ENCODE peak calls at places on chromosomes 5 and 9, in five cellular contexts. I is A172, G is NCI-H774, B is WERI-Rb-1, C is Calu3. J is an unnamed sample.

GRCh38 chr9:78210841-78211301 is 25.0 kb upstream of the CEP78 start:
- DNase-seq in G (no peak), C (no peak), I (no peak), B (no peak), J (no peak)

GRCh38 chr9:108709126-108709525 is 146.7 kb downstream of the ACTL7B start:
- DNase-seq in I (no peak), G (no peak), B (peak; percentile 67), C (no peak), J (no peak)

GRCh38 chr9:109826554-109826953 is 46.6 kb downstream of the PALM2AKAP2 start:
- DNase-seq in B (no peak), C (no peak), G (no peak), I (no peak), J (no peak)

GRCh38 chr5:18067615-18068014 is 433.4 kb downstream of the TAF11L14 start:
- DNase-seq in G (no peak), I (no peak), C (no peak), B (no peak), J (no peak)

GRCh38 chr9:133711428-133712220 is 26.5 kb downstream of the SARDH start:
- DNase-seq in B (peak; percentile 11), C (peak; percentile 34), I (peak; percentile 97), G (no peak), J (no peak)

GRCh38 chr5:35789732-35790461 is 66.8 kb upstream of the IL7R start:
- DNase-seq in G (no peak), B (no peak), C (no peak), I (no peak), J (peak; percentile 27)

GRCh38 chr5:180099733-180100611 is 28.4 kb upstream of the RNF130 start:
- DNase-seq in G (no peak), I (no peak), C (no peak), B (no peak), J (no peak)

GRCh38 chr5:92907914-92908606 is 673.0 kb downstream of the NR2F1-AS1 start:
- DNase-seq in I (peak; percentile 73), G (no peak), C (no peak), B (no peak), J (peak; percentile 72)

GRCh38 chr5:32278403-32278802 is 34.3 kb downstream of the MTMR12 start:
- DNase-seq in B (no peak), G (no peak), C (no peak), I (peak; percentile 89), J (peak; percentile 18)

J was measured in foreskin fibroblast.